ENCODE peak calls at places on chromosomes 7 and 10, in nine cellular contexts. K is right lobe of liver, P is RWPE1, T is NCI-H2029 treated with DMSO at 0.1 percent for 48 hours, F is HepG2, Y is tibial artery, C is AML-193, J is lung, I is kidney epithelial cell. N is an unnamed sample.

GRCh38 chr7:18414885-18415284 is 80.7 kb upstream of the HDAC9 start:
- DNase-seq in F (no peak), P (no peak), Y (no peak), J (no peak), I (no peak), K (no peak), T (no peak), C (no peak), N (no peak)

GRCh38 chr7:145016068-145016467 is 180.2 kb upstream of the TPK1 start:
- DNase-seq in J (no peak), C (no peak), P (no peak), I (no peak), Y (no peak), T (no peak), F (no peak), K (no peak), N (no peak)

GRCh38 chr7:22587322-22587721 is 87.3 kb upstream of the STEAP1B start:
- DNase-seq in T (no peak), J (no peak), F (no peak), I (no peak), K (no peak), Y (no peak), P (no peak), C (peak), N (no peak)

GRCh38 chr7:103810112-103810744 is 179.2 kb downstream of the RELN start:
- DNase-seq in T (no peak), J (no peak), K (no peak), C (no peak), Y (no peak), F (peak), I (peak), P (no peak), N (no peak)

GRCh38 chr7:128831178-128831993 is 1.2 kb downstream of the FLNC start:
- DNase-seq in I (no peak), K (no peak), P (no peak), J (no peak), Y (peak), T (no peak), C (no peak), F (no peak), N (no peak)

GRCh38 chr7:155371884-155372781 is 74.5 kb downstream of the INSIG1 start:
- DNase-seq in K (no peak), P (no peak), T (no peak), C (no peak), Y (no peak), J (no peak), I (no peak), F (no peak), N (no peak)

GRCh38 chr10:33901166-33901565 is 566.7 kb upstream of the NRP1 start:
- DNase-seq in I (no peak), T (no peak), J (no peak), K (no peak), P (peak), C (no peak), F (no peak), Y (peak), N (no peak)

GRCh38 chr10:132712698-132713232 is 73.2 kb downstream of the NKX6-2 start:
- DNase-seq in K (peak), C (no peak), J (no peak), F (no peak), I (no peak), Y (no peak), P (no peak), T (no peak), N (no peak)

GRCh38 chr7:84041649-84042048 is 152.9 kb downstream of the SEMA3A start:
- DNase-seq in I (no peak), F (no peak), J (no peak), Y (no peak), P (no peak), C (no peak), T (no peak), K (no peak), N (no peak)

GRCh38 chr7:33921216-33921938 is 16.0 kb downstream of the BMPER start:
- DNase-seq in T (no peak), P (no peak), K (no peak), I (no peak), Y (peak), F (no peak), J (no peak), C (no peak), N (no peak)

GRCh38 chr7:37450035-37450434 is 1.4 kb upstream of the ELMO1 start:
- DNase-seq in K (no peak), P (no peak), F (no peak), I (no peak), Y (no peak), J (no peak), C (no peak), T (no peak), N (no peak)

GRCh38 chr7:22561356-22561755 is 61.4 kb upstream of the STEAP1B start:
- DNase-seq in J (peak), I (peak), F (peak), C (no peak), T (no peak), K (no peak), P (peak), Y (peak), N (peak)

GRCh38 chr10:75492151-75492550 is 60.7 kb downstream of the LRMDA start:
- DNase-seq in J (no peak), Y (no peak), I (no peak), C (no peak), F (no peak), P (no peak), T (no peak), K (no peak), N (no peak)

GRCh38 chr10:14413583-14413982 is 82.9 kb upstream of the FRMD4A start:
- DNase-seq in J (no peak), Y (no peak), K (no peak), F (no peak), I (no peak), C (no peak), P (no peak), T (no peak), N (no peak)

GRCh38 chr10:21753497-21754270 is 219.7 kb downstream of the MLLT10 start:
- DNase-seq in T (no peak), P (no peak), C (no peak), Y (no peak), F (no peak), I (peak), K (no peak), J (no peak), N (no peak)

GRCh38 chr7:150420987-150421674 is 29.3 kb upstream of the GIMAP8 start:
- DNase-seq in K (peak), P (peak), J (peak), T (peak), F (peak), C (peak), I (no peak), Y (peak), N (no peak)

GRCh38 chr10:70265032-70265689 is 18.6 kb downstream of the NPFFR1 start:
- DNase-seq in I (no peak), Y (no peak), T (peak), K (no peak), F (peak), P (peak), C (no peak), J (no peak), N (no peak)

GRCh38 chr7:93715234-93715633 is 140.7 kb upstream of the CALCR start:
- DNase-seq in J (peak), P (peak), T (no peak), I (no peak), F (peak), K (peak), C (no peak), Y (peak), N (no peak)

GRCh38 chr10:128095023-128095752 is 31.0 kb downstream of the MKI67 start:
- DNase-seq in C (no peak), K (no peak), T (no peak), P (peak), F (no peak), I (no peak), J (no peak), Y (no peak), N (no peak)

GRCh38 chr7:69934475-69934903 is 336.2 kb downstream of the AUTS2 start:
- DNase-seq in P (no peak), T (peak), K (no peak), C (no peak), I (no peak), F (no peak), Y (no peak), J (no peak), N (no peak)

GRCh38 chr10:46052791-46053375 is 6.8 kb upstream of the MSMB start:
- DNase-seq in I (no peak), T (no peak), Y (no peak), K (peak), J (no peak), P (no peak), C (no peak), F (no peak), N (no peak)

GRCh38 chr10:89644967-89645741 is at the start of gene PANK1:
- DNase-seq in J (peak), F (peak), I (no peak), C (peak), K (peak), T (peak), P (peak), Y (peak), N (no peak)

GRCh38 chr7:97024209-97025129 is at the start of gene DLX5:
- DNase-seq in J (no peak), K (no peak), C (no peak), P (no peak), I (no peak), Y (peak), T (peak), F (peak), N (peak)

GRCh38 chr10:102963237-102963886 is 45.3 kb downstream of the CNNM2 start:
- DNase-seq in J (no peak), T (no peak), Y (no peak), C (no peak), I (no peak), F (no peak), K (no peak), P (no peak), N (no peak)

GRCh38 chr10:67602268-67602950 is 93.6 kb downstream of the CTNNA3 start:
- DNase-seq in T (no peak), J (no peak), P (peak), Y (no peak), K (no peak), F (no peak), I (peak), C (no peak), N (no peak)

GRCh38 chr7:18590744-18591340 is 95.3 kb downstream of the HDAC9 start:
- DNase-seq in T (no peak), I (no peak), P (peak), K (no peak), Y (no peak), F (peak), C (peak), J (no peak), N (no peak)

GRCh38 chr10:71878327-71879034 is 27.4 kb upstream of the PSAP start:
- DNase-seq in I (no peak), F (no peak), T (no peak), P (no peak), J (no peak), C (no peak), Y (no peak), K (no peak), N (no peak)

N was measured in esophagus muscularis mucosa.